ENCODE peak calls at places on chromosomes 3 and 15, in four cellular contexts. T, X, Y and Q are unnamed samples. For H3K4me1, the result is how much of the 10 kb centered on the place peaks cover.

GRCh38 chr15:69777356-69777755 is 320.4 kb downstream of the TLE3 start:
- DNase-seq in T (no peak), X (no peak), Y (no peak), Q (no peak)

GRCh38 chr3:50319872-50320625 is 2.5 kb downstream of the HYAL2 start:
- DNase-seq in T (no peak), X (no peak), Y (no peak), Q (no peak)

GRCh38 chr15:70376929-70377691 is 279.4 kb upstream of the TLE3 start:
- DNase-seq in T (peak), X (no peak), Y (peak), Q (peak)

GRCh38 chr3:189144645-189145044 is 27.1 kb upstream of the TPRG1 start:
- DNase-seq in T (peak), X (no peak), Y (no peak), Q (peak)

GRCh38 chr3:175716451-175716850 is 857.3 kb downstream of the NAALADL2 start:
- DNase-seq in T (no peak), X (no peak), Y (no peak), Q (no peak)

GRCh38 chr3:123406598-123406997 is 42.3 kb downstream of the ADCY5 start:
- DNase-seq in T (peak), X (no peak), Y (peak), Q (no peak)

GRCh38 chr15:69298697-69299441 is at the start of gene PAQR5:
- DNase-seq in T (no peak), X (peak), Y (peak), Q (no peak)

GRCh38 chr3:141462176-141462859 is 24.5 kb upstream of the RASA2 start:
- DNase-seq in T (no peak), X (no peak), Y (no peak), Q (no peak)

GRCh38 chr3:29412117-29412516 is 131.2 kb downstream of the RBMS3 start:
- DNase-seq in T (no peak), X (no peak), Y (no peak), Q (no peak)

GRCh38 chr15:52417501-52417900 is 111.2 kb downstream of the MYO5A start:
- DNase-seq in T (no peak), X (no peak), Y (no peak), Q (no peak)

GRCh38 chr15:83210619-83211018 is 3.0 kb upstream of the HDGFL3 start:
- DNase-seq in T (no peak), X (no peak), Y (no peak), Q (no peak)

GRCh38 chr3:49715611-49716121 is 3.8 kb downstream of the AMIGO3 start:
- DNase-seq in T (no peak), X (no peak), Y (no peak), Q (no peak)

GRCh38 chr3:169548194-169548593 is 115.3 kb downstream of the MECOM start:
- DNase-seq in T (no peak), X (no peak), Y (no peak), Q (no peak)

GRCh38 chr3:4492240-4493007 is 724 bp upstream of the ITPR1 start:
- DNase-seq in T (peak), X (peak), Y (peak), Q (peak)

GRCh38 chr3:16126634-16127033 is 47.8 kb upstream of the GALNT15 start:
- DNase-seq in T (no peak), X (no peak), Y (no peak), Q (no peak)

GRCh38 chr15:50929062-50929461 is 20.6 kb downstream of the AP4E1 start:
- DNase-seq in T (no peak), X (no peak), Y (no peak), Q (no peak)

GRCh38 chr3:25429441-25429907 is 1.4 kb downstream of the RARB start:
- DNase-seq in T (no peak), X (no peak), Y (no peak), Q (no peak)

GRCh38 chr3:47228088-47228487 is 54.5 kb downstream of the KIF9 start:
- DNase-seq in T (no peak), X (no peak), Y (no peak), Q (no peak)
- H3K27ac ChIP-seq in T (no peak), X (no peak), Y (no peak), Q (no peak)

GRCh38 chr3:44237161-44237560 is 4.5 kb upstream of the TOPAZ1 start:
- DNase-seq in T (no peak), X (no peak), Y (no peak), Q (no peak)
- TF ChIP-seq EP300 in T (no peak), X (no peak), Y (no peak), Q (no peak)

DNA sequence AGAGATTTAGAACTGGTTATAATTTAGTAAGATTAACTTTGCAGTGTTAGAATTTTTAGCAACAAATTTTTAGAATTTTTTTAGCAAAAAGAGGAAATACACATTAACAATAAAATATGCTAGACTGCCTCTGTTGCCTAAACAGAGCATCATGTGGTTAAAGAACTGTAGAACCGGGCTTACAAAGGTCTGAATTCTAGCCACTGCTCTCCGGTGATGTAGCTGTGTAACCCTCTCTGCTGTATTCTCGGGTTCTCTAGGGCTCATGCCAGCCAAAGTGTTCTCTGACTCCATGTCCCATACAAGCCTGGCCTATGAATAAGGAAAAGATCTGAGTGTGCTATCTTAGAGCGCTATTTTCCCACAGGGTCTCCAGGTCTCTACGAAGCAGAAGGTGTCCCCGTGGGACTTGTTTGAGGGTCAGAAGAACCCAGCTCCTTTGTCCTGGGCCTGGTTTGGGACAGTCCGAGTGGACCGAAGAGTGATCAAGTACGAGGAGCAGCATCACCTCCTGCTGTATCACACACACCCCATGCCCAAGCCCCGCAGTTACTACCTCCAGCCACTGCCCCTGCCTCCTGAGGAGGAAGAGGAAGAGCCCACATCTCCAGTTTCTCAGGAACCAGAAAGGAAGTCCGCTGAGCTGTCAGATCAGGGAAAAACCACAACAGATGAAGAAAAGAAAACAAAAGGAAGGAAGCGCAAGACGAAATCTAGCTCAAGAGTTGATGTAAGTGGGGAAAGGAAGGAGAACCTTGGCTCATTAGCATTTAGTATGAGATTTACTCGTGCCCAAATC is 3.1 kb upstream of the P2RY12 start:
- DNase-seq in T (no peak), X (no peak), Y (no peak), Q (no peak)
- H3K4me1 ChIP-seq in T (under half), X (under half), Y (under half), Q (under half)

DNA sequence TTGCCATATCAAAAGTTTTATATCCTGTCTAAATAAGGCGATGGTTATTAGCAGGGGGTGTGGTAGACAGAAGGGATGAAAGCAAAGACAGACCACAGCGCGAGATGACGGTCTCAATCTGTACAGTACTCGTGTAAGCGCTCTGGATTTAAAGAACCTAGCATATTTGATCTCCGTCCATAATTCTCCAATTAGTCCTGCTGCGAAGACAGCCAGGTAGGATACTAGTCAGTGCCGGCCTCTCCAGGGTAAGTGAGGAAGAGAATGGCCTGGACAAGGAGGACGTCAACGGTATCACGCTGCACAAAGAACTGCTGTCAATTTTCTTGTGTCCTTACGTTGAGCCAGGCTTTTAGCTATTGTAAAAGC is 658 bp downstream of the SGO1 start:
- DNase-seq in T (no peak), X (no peak), Y (no peak), Q (no peak)
- H3K27ac ChIP-seq in T (no peak), X (peak), Y (peak), Q (no peak)

GRCh38 chr15:77414781-77415442 is 5.0 kb downstream of the PEAK1 start:
- DNase-seq in T (no peak), X (no peak), Y (no peak), Q (no peak)
- TF ChIP-seq EP300 in T (no peak), X (no peak), Y (no peak), Q (no peak)

DNA sequence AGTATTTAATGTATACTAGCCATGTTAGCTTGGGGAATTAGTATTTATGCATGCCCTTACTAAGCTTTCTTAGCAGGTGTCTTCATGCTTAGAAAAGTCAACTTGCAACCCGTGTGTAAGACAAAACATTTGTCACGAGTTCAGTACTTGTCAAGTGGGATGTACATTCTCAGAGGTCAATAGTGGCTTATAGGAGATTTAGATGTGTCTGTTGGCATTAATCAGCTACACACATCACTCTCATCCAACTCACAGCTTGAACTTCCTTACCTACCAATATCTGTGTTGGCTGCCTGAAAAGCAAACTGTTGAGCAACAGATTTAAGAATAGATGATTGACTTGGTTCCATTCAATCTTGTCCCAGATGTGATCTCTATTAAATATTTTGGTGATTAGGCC is 109.5 kb downstream of the ROBO2 start:
- DNase-seq in T (no peak), X (no peak), Y (no peak), Q (no peak)
- H3K4me1 ChIP-seq in T (under half), X (under half), Y (under half), Q (under half)